ENCODE peak calls at places on chromosomes 3 and 15, in ten cellular contexts. S is astrocyte of the cerebellum, R is AG04450, D is foreskin fibroblast, Q is skeletal muscle cell, G is mucosa of descending colon, A is stomach, E is fibroblast of the aortic adventitia, B is A549, X is GM12864. V is an unnamed sample.

GRCh38 chr3:143578810-143579425 is 269.4 kb downstream of the SLC9A9 start:
- DNase-seq in R (no peak), A (no peak), G (no peak), X (no peak), S (no peak), B (no peak), Q (peak), D (no peak), E (no peak), V (no peak)

GRCh38 chr3:102133376-102133775 is 284.1 kb downstream of the NFKBIZ start:
- DNase-seq in R (no peak), X (no peak), Q (no peak), B (no peak), D (no peak), A (no peak), E (no peak), S (no peak), G (no peak), V (no peak)

GRCh38 chr3:58038675-58039302 is 30.6 kb downstream of the FLNB start:
- DNase-seq in E (no peak), R (no peak), A (no peak), S (no peak), B (no peak), Q (no peak), G (no peak), X (no peak), D (no peak), V (no peak)

GRCh38 chr3:197270558-197271317 is 27.7 kb downstream of the DLG1 start:
- DNase-seq in X (no peak), B (no peak), Q (peak), E (no peak), A (no peak), S (no peak), D (no peak), R (no peak), G (no peak), V (no peak)

GRCh38 chr3:123423026-123423425 is 25.9 kb downstream of the ADCY5 start:
- DNase-seq in D (no peak), G (peak), Q (no peak), X (no peak), B (no peak), A (no peak), R (no peak), S (no peak), E (no peak), V (no peak)

GRCh38 chr3:119498188-119498987 is at the start of gene TIMMDC1:
- DNase-seq in B (peak), A (peak), S (peak), G (peak), D (peak), Q (peak), X (peak), R (peak), E (peak), V (peak)

GRCh38 chr3:196800742-196801141 is 61.1 kb downstream of the PAK2 start:
- DNase-seq in R (no peak), X (no peak), S (no peak), A (no peak), D (no peak), G (no peak), Q (no peak), B (no peak), E (no peak), V (no peak)

GRCh38 chr3:195616681-195617080 is 32.9 kb upstream of the APOD start:
- DNase-seq in D (no peak), S (no peak), Q (no peak), B (no peak), X (no peak), R (no peak), A (no peak), G (peak), E (no peak), V (no peak)

GRCh38 chr3:54067060-54067459 is 55.3 kb upstream of the CACNA2D3 start:
- DNase-seq in A (no peak), R (no peak), X (no peak), B (no peak), Q (no peak), S (no peak), E (no peak), D (no peak), G (no peak), V (no peak)

GRCh38 chr15:66955871-66956585 is 109.4 kb upstream of the SMAD3 start:
- DNase-seq in R (no peak), G (no peak), D (no peak), E (peak), Q (no peak), X (no peak), B (peak), A (no peak), S (no peak), V (no peak)

GRCh38 chr3:121574449-121574848 is 6.7 kb downstream of the ARGFX start:
- DNase-seq in R (peak), S (no peak), G (peak), Q (no peak), X (no peak), A (peak), E (peak), B (peak), D (no peak), V (no peak)

GRCh38 chr15:31049122-31049521 is 52.4 kb downstream of the TRPM1 start:
- DNase-seq in E (no peak), A (no peak), G (no peak), Q (no peak), B (no peak), R (no peak), X (no peak), D (no peak), S (no peak), V (no peak)

GRCh38 chr3:191020730-191021405 is 158.4 kb upstream of the GMNC start:
- DNase-seq in G (no peak), S (peak), Q (peak), D (no peak), X (no peak), R (no peak), E (peak), B (no peak), A (no peak), V (no peak)

GRCh38 chr15:71337197-71337845 is 222.1 kb downstream of the THSD4 start:
- DNase-seq in G (no peak), Q (no peak), S (no peak), A (no peak), X (no peak), E (peak), B (no peak), R (no peak), D (no peak), V (peak)

GRCh38 chr15:39213385-39213840 is 367.5 kb upstream of the THBS1 start:
- DNase-seq in A (peak), E (peak), D (peak), Q (peak), X (no peak), R (peak), S (peak), B (peak), G (no peak), V (no peak)

GRCh38 chr3:19347701-19348100 is 199.4 kb downstream of the KCNH8 start:
- DNase-seq in E (no peak), B (no peak), R (no peak), D (no peak), X (no peak), Q (no peak), A (no peak), S (no peak), G (no peak), V (no peak)

GRCh38 chr3:19346734-19347133 is 198.4 kb downstream of the KCNH8 start:
- DNase-seq in R (no peak), D (no peak), Q (no peak), S (no peak), X (no peak), B (no peak), E (no peak), G (no peak), A (no peak), V (no peak)

GRCh38 chr3:19348929-19349564 is 200.7 kb downstream of the KCNH8 start:
- DNase-seq in G (no peak), E (peak), X (no peak), Q (no peak), S (no peak), A (no peak), R (no peak), D (peak), B (peak), V (no peak)

DNA sequence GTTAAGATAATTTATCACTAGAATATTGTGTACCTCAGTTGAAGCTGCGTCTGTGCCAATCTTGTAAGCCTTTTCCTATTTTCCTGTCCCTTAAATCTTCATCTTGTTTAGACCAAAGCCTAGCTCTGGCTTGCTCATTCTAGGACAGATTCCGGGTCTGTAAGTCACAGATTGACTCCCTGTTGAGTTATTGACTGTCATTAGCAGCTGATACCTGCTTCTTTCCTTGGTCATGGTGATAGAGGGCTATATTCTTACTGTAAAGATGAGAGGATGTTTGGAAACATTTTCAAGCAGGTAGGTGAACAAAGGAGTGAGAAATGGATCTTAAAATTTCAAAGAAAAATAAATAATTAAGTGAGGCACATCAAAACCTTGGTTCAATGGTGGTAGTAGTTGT is 200.2 kb downstream of the KCNH8 start:
- DNase-seq in B (no peak), G (no peak), E (no peak), Q (no peak), A (no peak), S (no peak), X (no peak), D (no peak), R (no peak), V (no peak)
- H3K4me3 ChIP-seq in B (no peak), G (no peak), E (no peak), Q (no peak), A (no peak), S (no peak), X (no peak), D (no peak), R (no peak), V (no peak)

GRCh38 chr3:4504340-4505261 is 11.5 kb downstream of the ITPR1 start:
- DNase-seq in G (peak), A (no peak), S (no peak), R (no peak), E (no peak), X (no peak), Q (no peak), D (no peak), B (no peak), V (no peak)
- H3K4me3 ChIP-seq in G (no peak), A (peak), S (no peak), R (no peak), E (no peak), X (peak), Q (no peak), D (no peak), B (no peak), V (no peak)

DNA sequence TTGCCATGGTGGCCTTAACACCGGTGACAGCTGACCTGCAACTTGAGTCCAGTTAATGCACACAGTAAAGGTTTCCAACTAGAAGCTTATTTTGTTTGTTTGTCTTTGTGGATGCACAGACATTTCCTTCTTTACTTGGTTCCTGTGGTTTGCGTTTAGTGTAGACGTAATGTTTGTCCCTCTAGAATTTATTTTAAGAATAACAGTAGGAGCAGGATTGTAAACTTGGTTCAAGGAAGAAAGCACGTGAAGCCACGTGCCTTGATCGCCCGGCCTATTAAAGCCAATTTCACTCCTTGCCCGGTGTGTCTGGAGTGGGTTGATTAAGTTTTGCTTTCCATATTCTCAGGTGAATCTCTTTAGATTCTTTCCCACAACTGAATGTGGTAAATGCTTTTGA is 263.2 kb upstream of the C2CD4B start:
- DNase-seq in R (no peak), S (no peak), A (no peak), D (no peak), B (no peak), X (no peak), E (no peak), G (no peak), Q (no peak), V (no peak)
- H3K4me3 ChIP-seq in R (no peak), S (no peak), A (no peak), D (no peak), B (no peak), X (no peak), E (no peak), G (no peak), Q (no peak), V (no peak)

GRCh38 chr15:57647071-57647790 is 55.5 kb downstream of the MYZAP start:
- DNase-seq in G (no peak), E (no peak), X (no peak), R (no peak), A (no peak), D (no peak), Q (no peak), S (no peak), B (no peak), V (no peak)
- H3K4me3 ChIP-seq in G (no peak), E (no peak), X (no peak), R (no peak), A (no peak), D (no peak), Q (no peak), S (no peak), B (no peak), V (no peak)

GRCh38 chr3:13607821-13608620 is 59.1 kb downstream of the FBLN2 start:
- DNase-seq in X (no peak), Q (no peak), R (no peak), S (no peak), A (no peak), B (no peak), G (no peak), E (peak), D (no peak), V (no peak)
- H3K4me3 ChIP-seq in X (no peak), Q (no peak), R (no peak), S (no peak), A (no peak), B (no peak), G (no peak), E (no peak), D (no peak), V (no peak)